ENCODE peak calls at places on chromosomes 11 and 22, in four cellular contexts. L is sigmoid colon, X is stomach, U is suprapubic skin. W is an unnamed sample.

GRCh38 chr11:60985991-60986915 is 14.8 kb downstream of the CD6 start:
- DNase-seq in L (no peak), X (peak; percentile 76), U (no peak), W (peak; percentile 65)

GRCh38 chr11:46332568-46333128 is 14.6 kb upstream of the DGKZ start:
- DNase-seq in L (no peak), X (no peak), U (no peak), W (no peak)

GRCh38 chr22:47034076-47034808 is 271.8 kb downstream of the TBC1D22A start:
- DNase-seq in L (peak; percentile 41), X (no peak), U (no peak), W (no peak)

GRCh38 chr11:124748100-124748418 is 4.0 kb downstream of the VSIG2 start:
- DNase-seq in L (no peak), X (no peak), U (no peak), W (no peak)

GRCh38 chr11:96267001-96267489 is 76.0 kb downstream of the MAML2 start:
- DNase-seq in L (no peak), X (no peak), U (no peak), W (no peak)

GRCh38 chr11:43576834-43577521 is 103.6 kb upstream of the HSD17B12 start:
- DNase-seq in L (no peak), X (peak; percentile 44), U (no peak), W (no peak)

GRCh38 chr11:94961255-94961654 is 12.1 kb downstream of the CWC15 start:
- DNase-seq in L (no peak), X (no peak), U (no peak), W (no peak)

GRCh38 chr11:8566613-8567210 is 27.3 kb downstream of the STK33 start:
- DNase-seq in L (no peak), X (no peak), U (no peak), W (peak; percentile 12)

GRCh38 chr11:35663408-35663702 is 780 bp downstream of the TRIM44 start:
- DNase-seq in L (no peak), X (no peak), U (no peak), W (no peak)

GRCh38 chr11:131859811-131860210 is 489.4 kb downstream of the NTM start:
- DNase-seq in L (no peak), X (no peak), U (no peak), W (no peak)

GRCh38 chr22:50542416-50542927 is 3.2 kb upstream of the KLHDC7B start:
- DNase-seq in L (no peak), X (no peak), U (no peak), W (peak; percentile 44)

GRCh38 chr11:39221739-39222138 is 2237.7 kb downstream of the LRRC4C start:
- DNase-seq in L (no peak), X (no peak), U (no peak), W (no peak)

GRCh38 chr22:39727541-39727940 is 157.0 kb downstream of the CACNA1I start:
- DNase-seq in L (no peak), X (no peak), U (peak; percentile 63), W (no peak)

GRCh38 chr11:118522571-118523072 is 4.7 kb upstream of the TTC36 start:
- DNase-seq in L (no peak), X (no peak), U (no peak), W (no peak)

GRCh38 chr11:86955674-86956522 is 703 bp upstream of the FZD4 start:
- DNase-seq in L (peak; percentile 93), X (peak; percentile 89), U (peak; percentile 92), W (peak; percentile 85)

GRCh38 chr11:10450451-10451398 is 4.3 kb upstream of the AMPD3 start:
- DNase-seq in L (no peak), X (peak; percentile 74), U (no peak), W (peak; percentile 78)

GRCh38 chr11:8838248-8838647 is 72.7 kb upstream of the AKIP1 start:
- DNase-seq in L (peak; percentile 46), X (no peak), U (peak; percentile 62), W (no peak)

GRCh38 chr11:86978247-86978646 is 23.1 kb upstream of the FZD4 start:
- DNase-seq in L (peak; percentile 82), X (no peak), U (no peak), W (no peak)

GRCh38 chr11:118620529-118621070 is 13.2 kb downstream of the PHLDB1 start:
- DNase-seq in L (no peak), X (no peak), U (no peak), W (no peak)

DNA sequence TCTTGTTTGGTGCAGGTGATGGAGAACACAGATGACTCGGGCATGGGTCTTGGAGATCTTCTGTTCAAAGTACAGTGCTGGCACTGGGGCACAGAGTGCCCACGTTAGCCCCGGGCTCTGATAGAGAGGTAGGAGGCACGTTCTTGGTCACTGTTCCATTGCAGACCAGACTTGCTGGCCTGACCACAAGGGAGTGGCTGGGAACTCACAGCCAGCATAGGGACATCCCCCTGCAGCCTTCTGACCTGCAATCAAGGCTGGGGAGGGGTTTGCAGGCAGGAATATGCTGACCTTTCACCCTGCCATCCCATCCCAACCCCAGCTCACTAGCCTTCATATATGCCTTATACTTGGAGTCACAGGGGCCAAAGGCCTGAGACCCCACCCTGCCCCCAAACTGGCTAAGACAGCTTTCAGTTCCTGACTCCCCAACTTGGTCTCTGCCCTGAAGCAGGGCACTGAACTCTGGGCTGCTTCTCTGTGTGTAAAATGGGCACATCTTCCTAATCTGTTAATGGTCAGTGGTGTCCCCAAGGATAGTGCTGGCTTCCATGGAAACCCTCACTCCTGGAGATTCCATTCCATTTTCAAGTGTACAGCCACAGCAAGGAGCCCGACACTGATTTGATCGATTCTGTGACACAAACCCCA is 4.6 kb downstream of the MRPL49 start:
- DNase-seq in L (peak; percentile 46), X (no peak), U (no peak), W (no peak)
- TF ChIP-seq POLR2AphosphoS5 in L (no peak), X (no peak), U (no peak), W (no peak)

GRCh38 chr11:62595124-62595523 is 3.8 kb upstream of the TUT1 start:
- DNase-seq in L (no peak), X (no peak), U (no peak), W (no peak)
- TF ChIP-seq POLR2AphosphoS5 in L (no peak), X (no peak), U (no peak), W (no peak)

GRCh38 chr11:870127-870413 is 27.4 kb downstream of the TSPAN4 start:
- DNase-seq in L (no peak), X (no peak), U (no peak), W (no peak)
- TF ChIP-seq POLR2AphosphoS5 in L (no peak), X (no peak), U (no peak), W (no peak)

DNA sequence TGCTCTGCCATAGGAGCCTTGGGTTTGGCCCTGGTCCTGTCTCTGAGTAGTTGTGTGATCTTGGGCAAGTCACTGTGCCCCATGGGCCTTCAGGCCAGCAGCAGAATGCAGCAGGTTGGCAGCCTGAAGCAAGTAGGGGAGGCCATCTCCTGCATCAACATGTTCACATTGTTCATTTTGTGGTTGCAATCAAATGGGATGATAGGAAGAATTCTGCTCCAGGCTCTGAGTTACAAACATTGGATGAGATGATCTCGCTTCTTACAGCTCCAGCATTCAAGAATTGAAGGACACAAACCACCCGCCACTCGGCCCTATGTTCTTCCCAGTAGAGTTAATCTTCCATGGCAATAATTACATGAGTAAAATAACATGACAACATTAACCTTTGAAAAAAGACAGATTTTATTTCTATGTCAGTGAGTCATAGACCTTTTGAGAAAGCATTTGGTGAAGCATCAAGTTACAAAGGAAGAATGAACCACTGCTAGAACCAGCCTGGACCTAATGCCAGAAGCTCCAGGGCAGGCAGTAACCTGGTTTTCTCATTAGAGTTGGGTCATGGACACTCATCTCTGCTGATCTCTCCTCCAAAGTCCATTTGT is 308.3 kb upstream of the NCAM1 start:
- DNase-seq in L (no peak), X (no peak), U (no peak), W (no peak)
- TF ChIP-seq POLR2AphosphoS5 in L (no peak), X (no peak), U (no peak), W (no peak)

DNA sequence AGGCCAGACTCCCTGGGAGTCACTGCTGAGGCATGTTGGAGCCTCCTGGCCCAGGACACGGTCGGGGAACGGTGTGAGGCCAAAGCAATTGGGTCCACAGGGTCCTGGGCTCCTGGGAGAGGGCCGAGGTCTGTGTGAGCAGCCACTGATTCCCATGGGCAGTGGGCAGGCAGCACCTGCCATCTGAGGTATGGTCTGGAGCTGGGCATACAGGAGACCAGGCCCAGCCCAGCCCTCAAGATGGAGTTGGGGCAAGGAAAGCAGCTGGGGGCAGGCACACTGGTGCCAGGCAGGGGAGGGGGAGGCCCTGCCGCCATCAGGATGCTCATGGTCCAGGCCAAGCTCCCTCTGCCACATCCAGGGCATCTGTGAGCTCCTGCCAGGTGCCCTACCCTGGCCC is 32.2 kb upstream of the HMOX1 start:
- DNase-seq in L (no peak), X (no peak), U (no peak), W (no peak)
- TF ChIP-seq POLR2AphosphoS5 in L (no peak), X (no peak), U (no peak), W (no peak)

W was measured in transverse colon.